ENCODE peak calls at places on chromosomes 4 and X, in seven cellular contexts. One of them, this sample, is unnamed.

GRCh38 chr4:80831383-80832361 is 198.8 kb upstream of the BMP3 start:
- DNase-seq in fibroblast of lung: peak
- DNase-seq in amniotic epithelial cell: peak
- DNase-seq in endodermal cell: no peak
- DNase-seq in foreskin fibroblast: no peak
- DNase-seq in NCI-H1694 treated with DMSO at 0.1 percent for 48 hours: no peak
- DNase-seq in T47D: no peak
- DNase-seq in this sample: no peak

GRCh38 chrX:7062276-7062675 is 85.2 kb upstream of the STS start:
- DNase-seq in fibroblast of lung: peak
- DNase-seq in amniotic epithelial cell: peak
- DNase-seq in endodermal cell: no peak
- DNase-seq in foreskin fibroblast: no peak
- DNase-seq in NCI-H1694 treated with DMSO at 0.1 percent for 48 hours: no peak
- DNase-seq in T47D: no peak
- DNase-seq in this sample: no peak

GRCh38 chr4:184100297-184100885 is 117.3 kb downstream of the ENPP6 start:
- DNase-seq in fibroblast of lung: peak
- DNase-seq in amniotic epithelial cell: peak
- DNase-seq in endodermal cell: peak
- DNase-seq in foreskin fibroblast: no peak
- DNase-seq in NCI-H1694 treated with DMSO at 0.1 percent for 48 hours: no peak
- DNase-seq in T47D: peak
- DNase-seq in this sample: peak

GRCh38 chrX:25112156-25112555 is 96.4 kb upstream of the ARX start:
- DNase-seq in fibroblast of lung: no peak
- DNase-seq in amniotic epithelial cell: no peak
- DNase-seq in endodermal cell: no peak
- DNase-seq in foreskin fibroblast: no peak
- DNase-seq in NCI-H1694 treated with DMSO at 0.1 percent for 48 hours: no peak
- DNase-seq in T47D: no peak
- DNase-seq in this sample: no peak

GRCh38 chrX:78103001-78103634 is 930 bp upstream of the PGK1 start:
- DNase-seq in fibroblast of lung: no peak
- DNase-seq in amniotic epithelial cell: no peak
- DNase-seq in endodermal cell: no peak
- DNase-seq in foreskin fibroblast: no peak
- DNase-seq in NCI-H1694 treated with DMSO at 0.1 percent for 48 hours: no peak
- DNase-seq in T47D: no peak
- DNase-seq in this sample: no peak

GRCh38 chr4:827209-828081 is 1.5 kb upstream of the CPLX1 start:
- DNase-seq in fibroblast of lung: no peak
- DNase-seq in amniotic epithelial cell: no peak
- DNase-seq in endodermal cell: peak
- DNase-seq in foreskin fibroblast: no peak
- DNase-seq in NCI-H1694 treated with DMSO at 0.1 percent for 48 hours: no peak
- DNase-seq in T47D: no peak
- DNase-seq in this sample: no peak

GRCh38 chr4:30790998-30791397 is 70.8 kb downstream of the PCDH7 start:
- DNase-seq in fibroblast of lung: no peak
- DNase-seq in amniotic epithelial cell: no peak
- DNase-seq in endodermal cell: no peak
- DNase-seq in foreskin fibroblast: no peak
- DNase-seq in NCI-H1694 treated with DMSO at 0.1 percent for 48 hours: no peak
- DNase-seq in T47D: no peak
- DNase-seq in this sample: no peak

GRCh38 chrX:130539721-130540321 is 138.0 kb downstream of the RBMX2 start:
- DNase-seq in fibroblast of lung: peak
- DNase-seq in amniotic epithelial cell: peak
- DNase-seq in endodermal cell: peak
- DNase-seq in foreskin fibroblast: peak
- DNase-seq in NCI-H1694 treated with DMSO at 0.1 percent for 48 hours: peak
- DNase-seq in T47D: peak
- DNase-seq in this sample: peak

GRCh38 chr4:164931551-164932324 is 45.7 kb downstream of the TRIM61 start:
- DNase-seq in fibroblast of lung: no peak
- DNase-seq in amniotic epithelial cell: no peak
- DNase-seq in endodermal cell: peak
- DNase-seq in foreskin fibroblast: no peak
- DNase-seq in NCI-H1694 treated with DMSO at 0.1 percent for 48 hours: no peak
- DNase-seq in T47D: no peak
- DNase-seq in this sample: no peak

GRCh38 chr4:163558539-163559044 is 64.1 kb downstream of the TMA16 start:
- DNase-seq in fibroblast of lung: peak
- DNase-seq in amniotic epithelial cell: peak
- DNase-seq in endodermal cell: no peak
- DNase-seq in foreskin fibroblast: no peak
- DNase-seq in NCI-H1694 treated with DMSO at 0.1 percent for 48 hours: no peak
- DNase-seq in T47D: no peak
- DNase-seq in this sample: peak

GRCh38 chrX:111168314-111168713 is 72.3 kb downstream of the PAK3 start:
- DNase-seq in fibroblast of lung: peak
- DNase-seq in amniotic epithelial cell: peak
- DNase-seq in endodermal cell: peak
- DNase-seq in foreskin fibroblast: no peak
- DNase-seq in NCI-H1694 treated with DMSO at 0.1 percent for 48 hours: peak
- DNase-seq in T47D: peak
- DNase-seq in this sample: no peak

GRCh38 chrX:103367502-103367901 is 8.8 kb upstream of the BEX3 start:
- DNase-seq in fibroblast of lung: peak
- DNase-seq in amniotic epithelial cell: no peak
- DNase-seq in endodermal cell: no peak
- DNase-seq in foreskin fibroblast: no peak
- DNase-seq in NCI-H1694 treated with DMSO at 0.1 percent for 48 hours: no peak
- DNase-seq in T47D: no peak
- DNase-seq in this sample: no peak

GRCh38 chr4:76226418-76226817 is 12.8 kb upstream of the SCARB2 start:
- DNase-seq in fibroblast of lung: no peak
- DNase-seq in amniotic epithelial cell: no peak
- DNase-seq in endodermal cell: no peak
- DNase-seq in foreskin fibroblast: no peak
- DNase-seq in NCI-H1694 treated with DMSO at 0.1 percent for 48 hours: no peak
- DNase-seq in T47D: no peak
- DNase-seq in this sample: no peak

GRCh38 chr4:86452323-86452995 is 92.6 kb upstream of the MAPK10 start:
- DNase-seq in fibroblast of lung: peak
- DNase-seq in amniotic epithelial cell: no peak
- DNase-seq in endodermal cell: no peak
- DNase-seq in foreskin fibroblast: no peak
- DNase-seq in NCI-H1694 treated with DMSO at 0.1 percent for 48 hours: no peak
- DNase-seq in T47D: peak
- DNase-seq in this sample: no peak

GRCh38 chrX:6778547-6779231 is 243.8 kb upstream of the VCX3A start:
- DNase-seq in fibroblast of lung: no peak
- DNase-seq in amniotic epithelial cell: no peak
- DNase-seq in endodermal cell: peak
- DNase-seq in foreskin fibroblast: no peak
- DNase-seq in NCI-H1694 treated with DMSO at 0.1 percent for 48 hours: no peak
- DNase-seq in T47D: no peak
- DNase-seq in this sample: no peak

GRCh38 chr4:142719854-142720541 is 126.1 kb downstream of the INPP4B start:
- DNase-seq in fibroblast of lung: peak
- DNase-seq in amniotic epithelial cell: peak
- DNase-seq in endodermal cell: no peak
- DNase-seq in foreskin fibroblast: peak
- DNase-seq in NCI-H1694 treated with DMSO at 0.1 percent for 48 hours: peak
- DNase-seq in T47D: peak
- DNase-seq in this sample: peak

GRCh38 chr4:17059192-17059634 is 160.8 kb upstream of the LDB2 start:
- DNase-seq in fibroblast of lung: peak
- DNase-seq in amniotic epithelial cell: no peak
- DNase-seq in endodermal cell: no peak
- DNase-seq in foreskin fibroblast: peak
- DNase-seq in NCI-H1694 treated with DMSO at 0.1 percent for 48 hours: no peak
- DNase-seq in T47D: no peak
- DNase-seq in this sample: no peak

GRCh38 chr4:187656953-187657352 is 338.6 kb upstream of the ZFP42 start:
- DNase-seq in fibroblast of lung: peak
- DNase-seq in amniotic epithelial cell: peak
- DNase-seq in endodermal cell: no peak
- DNase-seq in foreskin fibroblast: no peak
- DNase-seq in NCI-H1694 treated with DMSO at 0.1 percent for 48 hours: no peak
- DNase-seq in T47D: no peak
- DNase-seq in this sample: no peak

GRCh38 chr4:130479020-130479419 is 1383.1 kb downstream of the C4orf33 start:
- DNase-seq in fibroblast of lung: peak
- DNase-seq in amniotic epithelial cell: peak
- DNase-seq in endodermal cell: no peak
- DNase-seq in foreskin fibroblast: peak
- DNase-seq in NCI-H1694 treated with DMSO at 0.1 percent for 48 hours: no peak
- DNase-seq in T47D: no peak
- DNase-seq in this sample: no peak

GRCh38 chrX:26783512-26784225 is 567.7 kb downstream of the MAGEB5 start:
- DNase-seq in fibroblast of lung: peak
- DNase-seq in amniotic epithelial cell: peak
- DNase-seq in endodermal cell: peak
- DNase-seq in foreskin fibroblast: no peak
- DNase-seq in NCI-H1694 treated with DMSO at 0.1 percent for 48 hours: peak
- DNase-seq in T47D: peak
- DNase-seq in this sample: no peak

GRCh38 chrX:31893525-31893924 is 821.7 kb upstream of the FTHL17 start:
- DNase-seq in fibroblast of lung: no peak
- DNase-seq in amniotic epithelial cell: no peak
- DNase-seq in endodermal cell: no peak
- DNase-seq in foreskin fibroblast: no peak
- DNase-seq in NCI-H1694 treated with DMSO at 0.1 percent for 48 hours: no peak
- DNase-seq in T47D: no peak
- DNase-seq in this sample: no peak

GRCh38 chr4:156946508-156947197 is 24.9 kb downstream of the PDGFC start:
- DNase-seq in fibroblast of lung: peak
- DNase-seq in amniotic epithelial cell: peak
- DNase-seq in endodermal cell: no peak
- DNase-seq in foreskin fibroblast: peak
- DNase-seq in NCI-H1694 treated with DMSO at 0.1 percent for 48 hours: no peak
- DNase-seq in T47D: no peak
- DNase-seq in this sample: no peak

GRCh38 chr4:102455750-102456149 is 45.4 kb upstream of the NFKB1 start:
- DNase-seq in fibroblast of lung: no peak
- DNase-seq in amniotic epithelial cell: no peak
- DNase-seq in endodermal cell: no peak
- DNase-seq in foreskin fibroblast: no peak
- DNase-seq in NCI-H1694 treated with DMSO at 0.1 percent for 48 hours: no peak
- DNase-seq in T47D: no peak
- DNase-seq in this sample: no peak

GRCh38 chrX:153438522-153438921 is 7.3 kb downstream of the TREX2 start:
- DNase-seq in fibroblast of lung: no peak
- DNase-seq in amniotic epithelial cell: no peak
- DNase-seq in endodermal cell: no peak
- DNase-seq in foreskin fibroblast: no peak
- DNase-seq in NCI-H1694 treated with DMSO at 0.1 percent for 48 hours: peak
- DNase-seq in T47D: peak
- DNase-seq in this sample: no peak